ENCODE peak calls at places on chromosomes 16 and 17, in seven cellular contexts. C is AG08396; Z is stimulated activated CD4-positive, alpha-beta T cell treated with anti-CD3 and anti-CD28 coated beads, Interleukin-4, amount 100 ng/mL, for 1 hour; H is head of caudate nucleus; S is NCI-H1694 treated with DMSO at 0.1 percent for 48 hours; F is coronary artery; N is H7. I is an unnamed sample.

GRCh38 chr17:80096531-80097306 is 4.7 kb upstream of the GAA start:
- DNase-seq in N (peak), H (no peak), Z (no peak), C (no peak), S (peak), F (no peak), I (peak)

GRCh38 chr17:5758651-5759050 is 174.3 kb upstream of the NLRP1 start:
- DNase-seq in S (no peak), Z (no peak), C (no peak), F (no peak), N (peak), H (no peak), I (no peak)

GRCh38 chr16:8931864-8932263 is 31.8 kb downstream of the USP7 start:
- DNase-seq in N (peak), C (peak), S (no peak), H (no peak), Z (peak), F (no peak), I (no peak)

GRCh38 chr16:74936902-74937560 is 47.9 kb downstream of the WDR59 start:
- DNase-seq in C (peak), S (no peak), N (no peak), F (no peak), H (no peak), Z (no peak), I (no peak)

GRCh38 chr16:30903596-30903995 is 7.2 kb downstream of the CTF1 start:
- DNase-seq in F (no peak), Z (no peak), H (no peak), N (peak), S (no peak), C (peak), I (peak)

GRCh38 chr17:56870163-56870651 is 36.3 kb downstream of the DGKE start:
- DNase-seq in F (no peak), S (no peak), N (no peak), Z (no peak), H (no peak), C (no peak), I (no peak)

GRCh38 chr17:7122386-7122785 is 7.8 kb upstream of the ASGR2 start:
- DNase-seq in S (no peak), H (no peak), C (no peak), N (no peak), Z (no peak), F (no peak), I (no peak)

GRCh38 chr17:50130778-50131317 is 888 bp upstream of the SAMD14 start:
- DNase-seq in N (peak), C (no peak), H (no peak), S (no peak), Z (no peak), F (no peak), I (peak)

GRCh38 chr16:3738541-3738940 is 21.2 kb upstream of the TRAP1 start:
- DNase-seq in C (no peak), N (no peak), H (no peak), F (no peak), Z (no peak), S (no peak), I (no peak)

GRCh38 chr16:73189132-73189531 is 141.2 kb upstream of the ZFHX3 start:
- DNase-seq in H (no peak), F (no peak), Z (no peak), S (no peak), N (no peak), C (no peak), I (no peak)

GRCh38 chr17:42340691-42341127 is 47.5 kb downstream of the STAT3 start:
- DNase-seq in Z (peak), N (no peak), C (no peak), S (no peak), H (no peak), F (no peak), I (no peak)

GRCh38 chr16:19882186-19882585 is 2.5 kb downstream of the GPRC5B start:
- DNase-seq in H (no peak), N (peak), F (no peak), Z (no peak), C (no peak), S (no peak), I (no peak)

GRCh38 chr17:44444735-44445105 is 55.3 kb upstream of the ITGA2B start:
- DNase-seq in N (no peak), F (no peak), Z (no peak), S (no peak), C (no peak), H (no peak), I (no peak)

GRCh38 chr16:68526143-68526781 is 12.8 kb upstream of the ZFP90 start:
- DNase-seq in C (no peak), Z (no peak), N (no peak), H (no peak), F (no peak), S (no peak), I (no peak)

GRCh38 chr16:85357924-85358505 is 245.7 kb upstream of the CIBAR2 start:
- DNase-seq in H (no peak), F (no peak), Z (no peak), C (no peak), S (no peak), N (no peak), I (no peak)

GRCh38 chr17:27888945-27889344 is 4.2 kb downstream of the LYRM9 start:
- DNase-seq in F (no peak), N (peak), H (no peak), C (peak), S (no peak), Z (no peak), I (no peak)

GRCh38 chr16:54374136-54374535 is 87.5 kb upstream of the IRX3 start:
- DNase-seq in Z (no peak), F (no peak), H (no peak), N (no peak), S (no peak), C (no peak), I (no peak)

I was measured in SK-N-SH.